ENCODE peak calls at places on chromosomes 3 and 15, in seven cellular contexts. One of them, this sample, is unnamed.

GRCh38 chr3:126291537-126291936 is 65.7 kb downstream of the KLF15 start:
- DNase-seq in A549: no peak
- DNase-seq in HepG2: no peak
- DNase-seq in GM23338: no peak
- DNase-seq in K562: no peak
- DNase-seq in GM12878: no peak
- DNase-seq in HL-60: no peak
- DNase-seq in this sample: no peak

GRCh38 chr3:18740631-18741583 is 315.8 kb upstream of the SATB1 start:
- DNase-seq in A549: no peak
- DNase-seq in HepG2: no peak
- DNase-seq in GM23338: no peak
- DNase-seq in K562: no peak
- DNase-seq in GM12878: peak
- DNase-seq in HL-60: peak
- DNase-seq in this sample: no peak

GRCh38 chr3:112038863-112039262 is 4.3 kb downstream of the TMPRSS7 start:
- DNase-seq in A549: peak
- DNase-seq in HepG2: no peak
- DNase-seq in GM23338: no peak
- DNase-seq in K562: no peak
- DNase-seq in GM12878: peak
- DNase-seq in HL-60: no peak
- DNase-seq in this sample: no peak

GRCh38 chr3:33146791-33147445 is 33.1 kb downstream of the CRTAP start:
- DNase-seq in A549: no peak
- DNase-seq in HepG2: no peak
- DNase-seq in GM23338: peak
- DNase-seq in K562: no peak
- DNase-seq in GM12878: no peak
- DNase-seq in HL-60: no peak
- DNase-seq in this sample: no peak

GRCh38 chr3:20235796-20236195 is 49.8 kb upstream of the SGO1 start:
- DNase-seq in A549: no peak
- DNase-seq in HepG2: no peak
- DNase-seq in GM23338: no peak
- DNase-seq in K562: no peak
- DNase-seq in GM12878: peak
- DNase-seq in HL-60: no peak
- DNase-seq in this sample: no peak

GRCh38 chr15:70582143-70582945 is 181.0 kb downstream of the UACA start:
- DNase-seq in A549: no peak
- DNase-seq in HepG2: no peak
- DNase-seq in GM23338: no peak
- DNase-seq in K562: no peak
- DNase-seq in GM12878: no peak
- DNase-seq in HL-60: no peak
- DNase-seq in this sample: no peak

GRCh38 chr15:87287156-87287555 is 969.4 kb downstream of the NTRK3 start:
- DNase-seq in A549: peak
- DNase-seq in HepG2: no peak
- DNase-seq in GM23338: no peak
- DNase-seq in K562: no peak
- DNase-seq in GM12878: no peak
- DNase-seq in HL-60: no peak
- DNase-seq in this sample: no peak

GRCh38 chr3:39497753-39498152 is 30.3 kb downstream of the MOBP start:
- DNase-seq in A549: no peak
- DNase-seq in HepG2: no peak
- DNase-seq in GM23338: no peak
- DNase-seq in K562: no peak
- DNase-seq in GM12878: no peak
- DNase-seq in HL-60: no peak
- DNase-seq in this sample: no peak

GRCh38 chr3:186946756-186947375 is 16.5 kb downstream of the ST6GAL1 start:
- DNase-seq in A549: no peak
- DNase-seq in HepG2: no peak
- DNase-seq in GM23338: no peak
- DNase-seq in K562: no peak
- DNase-seq in GM12878: no peak
- DNase-seq in HL-60: no peak
- DNase-seq in this sample: no peak

GRCh38 chr3:10703875-10704274 is 112.2 kb upstream of the SLC6A11 start:
- DNase-seq in A549: peak
- DNase-seq in HepG2: no peak
- DNase-seq in GM23338: peak
- DNase-seq in K562: no peak
- DNase-seq in GM12878: no peak
- DNase-seq in HL-60: peak
- DNase-seq in this sample: no peak

GRCh38 chr3:158911586-158911985 is 109.7 kb downstream of the MFSD1 start:
- DNase-seq in A549: no peak
- DNase-seq in HepG2: no peak
- DNase-seq in GM23338: no peak
- DNase-seq in K562: no peak
- DNase-seq in GM12878: no peak
- DNase-seq in HL-60: no peak
- DNase-seq in this sample: no peak

GRCh38 chr3:194328080-194328571 is 23.0 kb downstream of the CPN2 start:
- DNase-seq in A549: peak
- DNase-seq in HepG2: no peak
- DNase-seq in GM23338: no peak
- DNase-seq in K562: peak
- DNase-seq in GM12878: no peak
- DNase-seq in HL-60: peak
- DNase-seq in this sample: no peak

GRCh38 chr15:74723754-74724334 is 1.5 kb downstream of the CYP1A1 start:
- DNase-seq in A549: peak
- DNase-seq in HepG2: peak
- DNase-seq in GM23338: peak
- DNase-seq in K562: peak
- DNase-seq in GM12878: no peak
- DNase-seq in HL-60: peak
- DNase-seq in this sample: peak

GRCh38 chr3:14424711-14425573 is 22.5 kb downstream of the SLC6A6 start:
- DNase-seq in A549: no peak
- DNase-seq in HepG2: no peak
- DNase-seq in GM23338: peak
- DNase-seq in K562: no peak
- DNase-seq in GM12878: no peak
- DNase-seq in HL-60: no peak
- DNase-seq in this sample: no peak

GRCh38 chr3:189631409-189631808 is 220 bp downstream of the TP63 start:
- DNase-seq in A549: no peak
- DNase-seq in HepG2: no peak
- DNase-seq in GM23338: no peak
- DNase-seq in K562: no peak
- DNase-seq in GM12878: no peak
- DNase-seq in HL-60: no peak
- DNase-seq in this sample: no peak

GRCh38 chr3:13535526-13535875 is 13.4 kb upstream of the FBLN2 start:
- DNase-seq in A549: no peak
- DNase-seq in HepG2: no peak
- DNase-seq in GM23338: no peak
- DNase-seq in K562: no peak
- DNase-seq in GM12878: no peak
- DNase-seq in HL-60: no peak
- DNase-seq in this sample: no peak

GRCh38 chr3:143601738-143602480 is 246.4 kb downstream of the SLC9A9 start:
- DNase-seq in A549: no peak
- DNase-seq in HepG2: no peak
- DNase-seq in GM23338: peak
- DNase-seq in K562: no peak
- DNase-seq in GM12878: no peak
- DNase-seq in HL-60: no peak
- DNase-seq in this sample: no peak

GRCh38 chr3:50272911-50273688 is 4.2 kb downstream of the SEMA3B start:
- DNase-seq in A549: peak
- DNase-seq in HepG2: peak
- DNase-seq in GM23338: peak
- DNase-seq in K562: peak
- DNase-seq in GM12878: peak
- DNase-seq in HL-60: peak
- DNase-seq in this sample: no peak

GRCh38 chr3:138222316-138222715 is 35.2 kb downstream of the ARMC8 start:
- DNase-seq in A549: no peak
- DNase-seq in HepG2: no peak
- DNase-seq in GM23338: no peak
- DNase-seq in K562: no peak
- DNase-seq in GM12878: no peak
- DNase-seq in HL-60: no peak
- DNase-seq in this sample: no peak

GRCh38 chr3:114451561-114452018 is 157.8 kb downstream of the TIGIT start:
- DNase-seq in A549: no peak
- DNase-seq in HepG2: peak
- DNase-seq in GM23338: no peak
- DNase-seq in K562: no peak
- DNase-seq in GM12878: no peak
- DNase-seq in HL-60: no peak
- DNase-seq in this sample: no peak

GRCh38 chr3:50186096-50186495 is 5.3 kb upstream of the GNAT1 start:
- DNase-seq in A549: no peak
- DNase-seq in HepG2: no peak
- DNase-seq in GM23338: no peak
- DNase-seq in K562: no peak
- DNase-seq in GM12878: no peak
- DNase-seq in HL-60: no peak
- DNase-seq in this sample: no peak

GRCh38 chr3:194621947-194622346 is 11.3 kb downstream of the TMEM44 start:
- DNase-seq in A549: no peak
- DNase-seq in HepG2: no peak
- DNase-seq in GM23338: no peak
- DNase-seq in K562: no peak
- DNase-seq in GM12878: no peak
- DNase-seq in HL-60: no peak
- DNase-seq in this sample: no peak

GRCh38 chr3:149462653-149463052 is 11.8 kb upstream of the TM4SF4 start:
- DNase-seq in A549: no peak
- DNase-seq in HepG2: no peak
- DNase-seq in GM23338: no peak
- DNase-seq in K562: no peak
- DNase-seq in GM12878: no peak
- DNase-seq in HL-60: no peak
- DNase-seq in this sample: no peak

GRCh38 chr3:178097576-178097975 is 438.7 kb upstream of the KCNMB2 start:
- DNase-seq in A549: peak
- DNase-seq in HepG2: no peak
- DNase-seq in GM23338: no peak
- DNase-seq in K562: no peak
- DNase-seq in GM12878: no peak
- DNase-seq in HL-60: no peak
- DNase-seq in this sample: no peak

GRCh38 chr15:50906954-50907865 is 1.3 kb upstream of the AP4E1 start:
- DNase-seq in A549: peak
- DNase-seq in HepG2: peak
- DNase-seq in GM23338: no peak
- DNase-seq in K562: peak
- DNase-seq in GM12878: peak
- DNase-seq in HL-60: peak
- DNase-seq in this sample: no peak

GRCh38 chr15:49901867-49902775 is 216.9 kb downstream of the ATP8B4 start:
- DNase-seq in A549: peak
- DNase-seq in HepG2: no peak
- DNase-seq in GM23338: no peak
- DNase-seq in K562: no peak
- DNase-seq in GM12878: no peak
- DNase-seq in HL-60: no peak
- DNase-seq in this sample: no peak

GRCh38 chr3:21654662-21655061 is 96.3 kb downstream of the ZNF385D start:
- DNase-seq in A549: no peak
- DNase-seq in HepG2: no peak
- DNase-seq in GM23338: no peak
- DNase-seq in K562: no peak
- DNase-seq in GM12878: no peak
- DNase-seq in HL-60: no peak
- DNase-seq in this sample: peak

DNA sequence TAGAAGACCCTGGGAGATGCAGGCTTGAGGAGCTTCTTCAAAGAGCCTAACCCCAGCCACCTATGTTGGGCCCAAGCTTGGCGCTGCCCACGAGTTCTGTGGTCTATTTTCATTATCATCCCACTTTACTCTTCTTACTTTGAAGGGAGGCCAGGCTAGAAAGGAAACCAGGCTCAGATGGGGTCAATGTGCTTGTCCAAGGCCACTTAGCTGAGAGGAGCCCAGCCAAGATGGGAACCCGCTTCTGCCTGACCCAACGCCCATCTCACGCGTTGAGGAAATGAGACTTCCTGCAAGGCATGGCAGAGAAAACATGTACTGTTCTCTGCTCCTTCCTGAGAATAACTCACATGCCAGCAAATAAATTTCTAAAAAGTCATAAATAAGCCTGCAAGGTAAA is 486.3 kb upstream of the PROK2 start:
- DNase-seq in A549: no peak
- DNase-seq in HepG2: no peak
- DNase-seq in GM23338: no peak
- DNase-seq in K562: no peak
- DNase-seq in GM12878: no peak
- DNase-seq in HL-60: no peak
- DNase-seq in this sample: no peak
- TF ChIP-seq REST in A549: no peak
- TF ChIP-seq REST in HepG2: no peak
- TF ChIP-seq REST in GM23338: no peak
- TF ChIP-seq REST in K562: no peak
- TF ChIP-seq REST in GM12878: no peak
- TF ChIP-seq REST in HL-60: no peak
- TF ChIP-seq REST in this sample: no peak

GRCh38 chr3:63067999-63068645 is 192.9 kb upstream of the CADPS start:
- DNase-seq in A549: peak
- DNase-seq in HepG2: peak
- DNase-seq in GM23338: peak
- DNase-seq in K562: peak
- DNase-seq in GM12878: no peak
- DNase-seq in HL-60: peak
- DNase-seq in this sample: no peak

GRCh38 chr3:63064216-63064755 is 189.1 kb upstream of the CADPS start:
- DNase-seq in A549: no peak
- DNase-seq in HepG2: no peak
- DNase-seq in GM23338: no peak
- DNase-seq in K562: no peak
- DNase-seq in GM12878: no peak
- DNase-seq in HL-60: no peak
- DNase-seq in this sample: no peak

GRCh38 chr3:63069780-63070540 is 194.7 kb upstream of the CADPS start:
- DNase-seq in A549: no peak
- DNase-seq in HepG2: no peak
- DNase-seq in GM23338: no peak
- DNase-seq in K562: no peak
- DNase-seq in GM12878: no peak
- DNase-seq in HL-60: no peak
- DNase-seq in this sample: no peak
- TF ChIP-seq REST in A549: no peak
- TF ChIP-seq REST in HepG2: no peak
- TF ChIP-seq REST in GM23338: no peak
- TF ChIP-seq REST in K562: no peak
- TF ChIP-seq REST in GM12878: no peak
- TF ChIP-seq REST in HL-60: no peak
- TF ChIP-seq REST in this sample: no peak

GRCh38 chr3:128235207-128235933 is 82.1 kb downstream of the EEFSEC start:
- DNase-seq in A549: no peak
- DNase-seq in HepG2: no peak
- DNase-seq in GM23338: no peak
- DNase-seq in K562: no peak
- DNase-seq in GM12878: no peak
- DNase-seq in HL-60: no peak
- DNase-seq in this sample: no peak
- TF ChIP-seq REST in A549: no peak
- TF ChIP-seq REST in HepG2: no peak
- TF ChIP-seq REST in GM23338: no peak
- TF ChIP-seq REST in K562: no peak
- TF ChIP-seq REST in GM12878: no peak
- TF ChIP-seq REST in HL-60: no peak
- TF ChIP-seq REST in this sample: no peak

GRCh38 chr15:59295742-59296090 is 77.0 kb downstream of the MYO1E start:
- DNase-seq in A549: no peak
- DNase-seq in HepG2: no peak
- DNase-seq in GM23338: no peak
- DNase-seq in K562: no peak
- DNase-seq in GM12878: no peak
- DNase-seq in HL-60: no peak
- DNase-seq in this sample: no peak
- TF ChIP-seq REST in A549: no peak
- TF ChIP-seq REST in HepG2: no peak
- TF ChIP-seq REST in GM23338: no peak
- TF ChIP-seq REST in K562: no peak
- TF ChIP-seq REST in GM12878: no peak
- TF ChIP-seq REST in HL-60: no peak
- TF ChIP-seq REST in this sample: no peak